ENCODE peak calls at places on chromosome 10, in ten cellular contexts. Z is NAMALWA; Q is NCI-H2029; J is CD8-positive, alpha-beta T cell; B is CD4-positive, alpha-beta T cell; S is naive thymus-derived CD8-positive, alpha-beta T cell; E is HCEC 1CT; P is activated effector memory CD4-positive, alpha-beta T cell treated with anti-CD3 and anti-CD28 coated beads, Interleukin-2, amount 50 U/mL, for 16 hours; R is activated CD4-positive, alpha-beta T cell treated with anti-CD3 and anti-CD28 coated beads, Interleukin-2, amount 10 ng/mL, durations not matched to agents 7 days and 5 days; N is 8988T. X is an unnamed sample.

GRCh38 chr10:58436071-58436470 is 50.9 kb downstream of the TFAM start:
- DNase-seq in Z (no peak), Q (peak), J (no peak), B (no peak), S (peak), E (peak), P (no peak), R (peak), N (no peak), X (no peak)

GRCh38 chr10:54587973-54588372 is 213.1 kb downstream of the PCDH15 start:
- DNase-seq in Z (no peak), Q (no peak), J (no peak), B (no peak), S (no peak), E (no peak), P (no peak), R (no peak), N (no peak), X (no peak)

GRCh38 chr10:114732931-114733330 is 74.9 kb upstream of the ABLIM1 start:
- DNase-seq in Z (no peak), Q (no peak), J (no peak), B (no peak), S (no peak), E (no peak), P (no peak), R (no peak), N (no peak), X (no peak)

GRCh38 chr10:88968316-88968882 is 15.8 kb upstream of the ACTA2 start:
- DNase-seq in Z (no peak), Q (no peak), J (no peak), B (no peak), S (no peak), E (no peak), P (no peak), R (no peak), N (no peak), X (no peak)

GRCh38 chr10:7275761-7276440 is 134.9 kb downstream of the SFMBT2 start:
- DNase-seq in Z (no peak), Q (no peak), J (no peak), B (no peak), S (no peak), E (no peak), P (no peak), R (no peak), N (no peak), X (no peak)

GRCh38 chr10:99859585-99859984 is 77.1 kb downstream of the ABCC2 start:
- DNase-seq in Z (peak), Q (no peak), J (no peak), B (no peak), S (no peak), E (no peak), P (no peak), R (no peak), N (no peak), X (peak)

GRCh38 chr10:3914702-3915101 is 129.7 kb upstream of the KLF6 start:
- DNase-seq in Z (no peak), Q (no peak), J (no peak), B (no peak), S (no peak), E (no peak), P (no peak), R (no peak), N (no peak), X (no peak)

GRCh38 chr10:126621836-126622235 is 48.7 kb downstream of the C10orf90 start:
- DNase-seq in Z (no peak), Q (no peak), J (no peak), B (no peak), S (no peak), E (no peak), P (no peak), R (no peak), N (no peak), X (no peak)

GRCh38 chr10:67005981-67006380 is 80.1 kb downstream of the LRRTM3 start:
- DNase-seq in Z (no peak), Q (no peak), J (no peak), B (no peak), S (no peak), E (no peak), P (no peak), R (no peak), N (no peak), X (no peak)

GRCh38 chr10:104076743-104077160 is 8.9 kb downstream of the COL17A1 start:
- DNase-seq in Z (no peak), Q (peak), J (no peak), B (no peak), S (no peak), E (no peak), P (no peak), R (no peak), N (no peak), X (no peak)

GRCh38 chr10:93352638-93353383 is 129.3 kb downstream of the MYOF start:
- DNase-seq in Z (peak), Q (peak), J (no peak), B (no peak), S (no peak), E (peak), P (no peak), R (no peak), N (no peak), X (peak)

GRCh38 chr10:97718178-97718577 is 4.6 kb downstream of the MARVELD1 start:
- DNase-seq in Z (no peak), Q (no peak), J (no peak), B (no peak), S (no peak), E (no peak), P (no peak), R (no peak), N (no peak), X (no peak)

GRCh38 chr10:75379234-75379724 is 22.3 kb downstream of the ZNF503 start:
- DNase-seq in Z (no peak), Q (no peak), J (no peak), B (no peak), S (no peak), E (no peak), P (no peak), R (no peak), N (no peak), X (no peak)

GRCh38 chr10:49691588-49691987 is 12.1 kb downstream of the C10orf53 start:
- DNase-seq in Z (no peak), Q (no peak), J (no peak), B (no peak), S (no peak), E (no peak), P (no peak), R (no peak), N (no peak), X (no peak)

GRCh38 chr10:3790272-3790671 is 5.3 kb upstream of the KLF6 start:
- DNase-seq in Z (no peak), Q (no peak), J (no peak), B (no peak), S (no peak), E (no peak), P (no peak), R (no peak), N (no peak), X (no peak)

GRCh38 chr10:132678436-132679216 is 107.3 kb downstream of the NKX6-2 start:
- DNase-seq in Z (no peak), Q (no peak), J (no peak), B (no peak), S (no peak), E (no peak), P (peak), R (no peak), N (no peak), X (no peak)

GRCh38 chr10:614772-615582 is 74.5 kb downstream of the DIP2C start:
- DNase-seq in Z (no peak), Q (no peak), J (no peak), B (no peak), S (no peak), E (no peak), P (no peak), R (no peak), N (no peak), X (no peak)

GRCh38 chr10:117441812-117442443 is 66.7 kb upstream of the PDZD8 start:
- DNase-seq in Z (peak), Q (no peak), J (no peak), B (no peak), S (no peak), E (peak), P (no peak), R (no peak), N (no peak), X (peak)

GRCh38 chr10:110600487-110601101 is 33.1 kb downstream of the SMC3 start:
- DNase-seq in Z (peak), Q (no peak), J (no peak), B (no peak), S (no peak), E (peak), P (no peak), R (peak), N (no peak), X (peak)

GRCh38 chr10:131980757-131981428 is 830 bp downstream of the BNIP3 start:
- DNase-seq in Z (peak), Q (no peak), J (no peak), B (no peak), S (no peak), E (peak), P (no peak), R (no peak), N (peak), X (peak)

GRCh38 chr10:117004238-117004626 is 755 bp downstream of the SHTN1 start:
- DNase-seq in Z (no peak), Q (no peak), J (no peak), B (no peak), S (no peak), E (no peak), P (no peak), R (no peak), N (no peak), X (no peak)

GRCh38 chr10:59333731-59334130 is 28.6 kb downstream of the FAM13C start:
- DNase-seq in Z (no peak), Q (no peak), J (no peak), B (no peak), S (no peak), E (no peak), P (no peak), R (no peak), N (no peak), X (no peak)

GRCh38 chr10:22681783-22682183 is 32.6 kb downstream of the PIP4K2A start:
- DNase-seq in Z (no peak), Q (no peak), J (peak), B (peak), S (no peak), E (peak), P (peak), R (peak), N (no peak), X (no peak)

GRCh38 chr10:24237801-24238390 is 29.0 kb downstream of the KIAA1217 start:
- DNase-seq in Z (no peak), Q (no peak), J (no peak), B (no peak), S (no peak), E (no peak), P (no peak), R (no peak), N (no peak), X (no peak)

GRCh38 chr10:3785849-3786290 is 861 bp upstream of the KLF6 start:
- DNase-seq in Z (peak), Q (no peak), J (no peak), B (no peak), S (peak), E (peak), P (peak), R (peak), N (no peak), X (no peak)

GRCh38 chr10:30553625-30554442 is 75.7 kb downstream of the LYZL2 start:
- DNase-seq in Z (no peak), Q (peak), J (no peak), B (no peak), S (no peak), E (no peak), P (no peak), R (no peak), N (no peak), X (peak)

GRCh38 chr10:122140941-122141623 is 130.0 kb upstream of the BTBD16 start:
- DNase-seq in Z (no peak), Q (no peak), J (no peak), B (no peak), S (no peak), E (peak), P (no peak), R (no peak), N (peak), X (no peak)

GRCh38 chr10:53489331-53489730 is 716.7 kb upstream of the MBL2 start:
- DNase-seq in Z (no peak), Q (no peak), J (no peak), B (no peak), S (no peak), E (no peak), P (no peak), R (no peak), N (no peak), X (no peak)

GRCh38 chr10:43043773-43044394 is 33.0 kb upstream of the RET start:
- DNase-seq in Z (peak), Q (no peak), J (no peak), B (no peak), S (peak), E (no peak), P (no peak), R (no peak), N (no peak), X (no peak)

GRCh38 chr10:58512470-58513188 is at the start of gene BICC1:
- DNase-seq in Z (no peak), Q (no peak), J (no peak), B (no peak), S (no peak), E (peak), P (peak), R (no peak), N (peak), X (no peak)